ENCODE peak calls at places on chromosome 15, in ten cellular contexts. One of them, this sample, is unnamed.

GRCh38 chr15:42490246-42490742 is 647 bp downstream of the ZNF106 start:
- ATAC-seq in CD4-positive, alpha-beta T cell: no peak
- ATAC-seq in B cell: peak
- ATAC-seq in activated CD8-positive, alpha-beta T cell treated with anti-CD3 and anti-CD28 coated beads, Interleukin-2, amount 10 ng/mL, durations not matched to agents 7 days and 5 days: no peak
- ATAC-seq in RWPE2: no peak
- ATAC-seq in heart left ventricle: no peak
- ATAC-seq in heart right ventricle: no peak
- ATAC-seq in activated T-cell treated with anti-CD3 and anti-CD28 coated beads, Interleukin-2, amount 50 U/mL, for 72 hours: no peak
- ATAC-seq in naive thymus-derived CD4-positive, alpha-beta T cell: no peak
- ATAC-seq in central memory CD8-positive, alpha-beta T cell: no peak
- ATAC-seq in this sample: no peak

GRCh38 chr15:52224211-52224610 is 33.0 kb upstream of the GNB5 start:
- ATAC-seq in CD4-positive, alpha-beta T cell: no peak
- ATAC-seq in B cell: no peak
- ATAC-seq in activated CD8-positive, alpha-beta T cell treated with anti-CD3 and anti-CD28 coated beads, Interleukin-2, amount 10 ng/mL, durations not matched to agents 7 days and 5 days: no peak
- ATAC-seq in RWPE2: no peak
- ATAC-seq in heart left ventricle: no peak
- ATAC-seq in heart right ventricle: no peak
- ATAC-seq in activated T-cell treated with anti-CD3 and anti-CD28 coated beads, Interleukin-2, amount 50 U/mL, for 72 hours: peak
- ATAC-seq in naive thymus-derived CD4-positive, alpha-beta T cell: no peak
- ATAC-seq in central memory CD8-positive, alpha-beta T cell: no peak
- ATAC-seq in this sample: no peak

GRCh38 chr15:65778269-65778668 is 13.8 kb downstream of the DENND4A start:
- ATAC-seq in CD4-positive, alpha-beta T cell: peak
- ATAC-seq in B cell: peak
- ATAC-seq in activated CD8-positive, alpha-beta T cell treated with anti-CD3 and anti-CD28 coated beads, Interleukin-2, amount 10 ng/mL, durations not matched to agents 7 days and 5 days: peak
- ATAC-seq in RWPE2: no peak
- ATAC-seq in heart left ventricle: no peak
- ATAC-seq in heart right ventricle: no peak
- ATAC-seq in activated T-cell treated with anti-CD3 and anti-CD28 coated beads, Interleukin-2, amount 50 U/mL, for 72 hours: peak
- ATAC-seq in naive thymus-derived CD4-positive, alpha-beta T cell: peak
- ATAC-seq in central memory CD8-positive, alpha-beta T cell: no peak
- ATAC-seq in this sample: no peak

GRCh38 chr15:70478251-70478990 is 284.9 kb downstream of the UACA start:
- ATAC-seq in CD4-positive, alpha-beta T cell: peak
- ATAC-seq in B cell: peak
- ATAC-seq in activated CD8-positive, alpha-beta T cell treated with anti-CD3 and anti-CD28 coated beads, Interleukin-2, amount 10 ng/mL, durations not matched to agents 7 days and 5 days: no peak
- ATAC-seq in RWPE2: no peak
- ATAC-seq in heart left ventricle: peak
- ATAC-seq in heart right ventricle: no peak
- ATAC-seq in activated T-cell treated with anti-CD3 and anti-CD28 coated beads, Interleukin-2, amount 50 U/mL, for 72 hours: peak
- ATAC-seq in naive thymus-derived CD4-positive, alpha-beta T cell: peak
- ATAC-seq in central memory CD8-positive, alpha-beta T cell: no peak
- ATAC-seq in this sample: no peak

GRCh38 chr15:38652998-38653397 is 88.4 kb upstream of the RASGRP1 start:
- ATAC-seq in CD4-positive, alpha-beta T cell: peak
- ATAC-seq in B cell: no peak
- ATAC-seq in activated CD8-positive, alpha-beta T cell treated with anti-CD3 and anti-CD28 coated beads, Interleukin-2, amount 10 ng/mL, durations not matched to agents 7 days and 5 days: peak
- ATAC-seq in RWPE2: no peak
- ATAC-seq in heart left ventricle: no peak
- ATAC-seq in heart right ventricle: no peak
- ATAC-seq in activated T-cell treated with anti-CD3 and anti-CD28 coated beads, Interleukin-2, amount 50 U/mL, for 72 hours: peak
- ATAC-seq in naive thymus-derived CD4-positive, alpha-beta T cell: peak
- ATAC-seq in central memory CD8-positive, alpha-beta T cell: peak
- ATAC-seq in this sample: no peak

GRCh38 chr15:87764461-87765236 is 491.9 kb downstream of the NTRK3 start:
- ATAC-seq in CD4-positive, alpha-beta T cell: no peak
- ATAC-seq in B cell: no peak
- ATAC-seq in activated CD8-positive, alpha-beta T cell treated with anti-CD3 and anti-CD28 coated beads, Interleukin-2, amount 10 ng/mL, durations not matched to agents 7 days and 5 days: no peak
- ATAC-seq in RWPE2: peak
- ATAC-seq in heart left ventricle: no peak
- ATAC-seq in heart right ventricle: no peak
- ATAC-seq in activated T-cell treated with anti-CD3 and anti-CD28 coated beads, Interleukin-2, amount 50 U/mL, for 72 hours: no peak
- ATAC-seq in naive thymus-derived CD4-positive, alpha-beta T cell: no peak
- ATAC-seq in central memory CD8-positive, alpha-beta T cell: peak
- ATAC-seq in this sample: no peak

GRCh38 chr15:89829616-89830440 is 15.2 kb upstream of the ANPEP start:
- ATAC-seq in CD4-positive, alpha-beta T cell: no peak
- ATAC-seq in B cell: no peak
- ATAC-seq in activated CD8-positive, alpha-beta T cell treated with anti-CD3 and anti-CD28 coated beads, Interleukin-2, amount 10 ng/mL, durations not matched to agents 7 days and 5 days: no peak
- ATAC-seq in RWPE2: no peak
- ATAC-seq in heart left ventricle: no peak
- ATAC-seq in heart right ventricle: no peak
- ATAC-seq in activated T-cell treated with anti-CD3 and anti-CD28 coated beads, Interleukin-2, amount 50 U/mL, for 72 hours: no peak
- ATAC-seq in naive thymus-derived CD4-positive, alpha-beta T cell: no peak
- ATAC-seq in central memory CD8-positive, alpha-beta T cell: no peak
- ATAC-seq in this sample: no peak

GRCh38 chr15:66412213-66412612 is 25.5 kb downstream of the MAP2K1 start:
- ATAC-seq in CD4-positive, alpha-beta T cell: no peak
- ATAC-seq in B cell: no peak
- ATAC-seq in activated CD8-positive, alpha-beta T cell treated with anti-CD3 and anti-CD28 coated beads, Interleukin-2, amount 10 ng/mL, durations not matched to agents 7 days and 5 days: no peak
- ATAC-seq in RWPE2: no peak
- ATAC-seq in heart left ventricle: no peak
- ATAC-seq in heart right ventricle: no peak
- ATAC-seq in activated T-cell treated with anti-CD3 and anti-CD28 coated beads, Interleukin-2, amount 50 U/mL, for 72 hours: no peak
- ATAC-seq in naive thymus-derived CD4-positive, alpha-beta T cell: no peak
- ATAC-seq in central memory CD8-positive, alpha-beta T cell: no peak
- ATAC-seq in this sample: no peak

GRCh38 chr15:38068600-38068999 is 134.2 kb downstream of the TMCO5A start:
- ATAC-seq in CD4-positive, alpha-beta T cell: no peak
- ATAC-seq in B cell: no peak
- ATAC-seq in activated CD8-positive, alpha-beta T cell treated with anti-CD3 and anti-CD28 coated beads, Interleukin-2, amount 10 ng/mL, durations not matched to agents 7 days and 5 days: no peak
- ATAC-seq in RWPE2: no peak
- ATAC-seq in heart left ventricle: no peak
- ATAC-seq in heart right ventricle: no peak
- ATAC-seq in activated T-cell treated with anti-CD3 and anti-CD28 coated beads, Interleukin-2, amount 50 U/mL, for 72 hours: no peak
- ATAC-seq in naive thymus-derived CD4-positive, alpha-beta T cell: no peak
- ATAC-seq in central memory CD8-positive, alpha-beta T cell: no peak
- ATAC-seq in this sample: no peak

This sample was measured in gastroesophageal sphincter.